ENCODE peak calls at places on chromosome 15, in seven cellular contexts. C, E, K, A, S, W and O are unnamed samples.

GRCh38 chr15:72184165-72184811 is 13.3 kb downstream of the GRAMD2A start:
- DNase-seq in C (peak), E (no peak), K (peak), A (peak), S (peak), W (peak), O (peak)

GRCh38 chr15:38072007-38072506 is 137.6 kb downstream of the TMCO5A start:
- DNase-seq in C (no peak), E (no peak), K (no peak), A (no peak), S (peak), W (no peak), O (no peak)

GRCh38 chr15:99148851-99149276 is 44.0 kb downstream of the SYNM start:
- DNase-seq in C (peak), E (no peak), K (no peak), A (no peak), S (no peak), W (no peak), O (no peak)

GRCh38 chr15:75178171-75178937 is 23.3 kb upstream of the C15orf39 start:
- DNase-seq in C (peak), E (no peak), K (no peak), A (no peak), S (no peak), W (peak), O (peak)

GRCh38 chr15:65805019-65805738 is 13.1 kb upstream of the DENND4A start:
- DNase-seq in C (no peak), E (no peak), K (no peak), A (no peak), S (peak), W (no peak), O (peak)

GRCh38 chr15:31265871-31266711 is 60.5 kb upstream of the KLF13 start:
- DNase-seq in C (peak), E (no peak), K (no peak), A (no peak), S (peak), W (peak), O (peak)

GRCh38 chr15:40439461-40440299 is 1.1 kb upstream of the BAHD1 start:
- DNase-seq in C (peak), E (peak), K (peak), A (no peak), S (peak), W (peak), O (peak)

GRCh38 chr15:60529332-60529731 is 50.4 kb upstream of the ICE2 start:
- DNase-seq in C (no peak), E (no peak), K (no peak), A (no peak), S (no peak), W (no peak), O (no peak)

GRCh38 chr15:79124388-79124787 is 33.8 kb upstream of the RASGRF1 start:
- DNase-seq in C (no peak), E (no peak), K (no peak), A (no peak), S (peak), W (no peak), O (no peak)

GRCh38 chr15:40137011-40137906 is 23.6 kb upstream of the BUB1B start:
- DNase-seq in C (peak), E (no peak), K (peak), A (no peak), S (no peak), W (no peak), O (no peak)

GRCh38 chr15:39890640-39891039 is 29.4 kb downstream of the GPR176 start:
- DNase-seq in C (no peak), E (no peak), K (no peak), A (no peak), S (no peak), W (no peak), O (no peak)

GRCh38 chr15:57540736-57541135 is 51.0 kb upstream of the MYZAP start:
- DNase-seq in C (no peak), E (no peak), K (no peak), A (no peak), S (peak), W (no peak), O (no peak)

GRCh38 chr15:101051291-101052030 is 132.3 kb downstream of the LRRK1 start:
- DNase-seq in C (no peak), E (no peak), K (no peak), A (no peak), S (no peak), W (no peak), O (no peak)

GRCh38 chr15:44010114-44010513 is 183.3 kb downstream of the WDR76 start:
- DNase-seq in C (no peak), E (peak), K (no peak), A (no peak), S (no peak), W (no peak), O (peak)

GRCh38 chr15:31437686-31438085 is 111.1 kb downstream of the KLF13 start:
- DNase-seq in C (no peak), E (no peak), K (no peak), A (no peak), S (no peak), W (no peak), O (no peak)

GRCh38 chr15:74174216-74174965 is 881 bp downstream of the ISLR start:
- DNase-seq in C (peak), E (no peak), K (no peak), A (no peak), S (no peak), W (no peak), O (peak)

GRCh38 chr15:73078722-73079121 is 26.5 kb downstream of the NEO1 start:
- DNase-seq in C (no peak), E (peak), K (peak), A (no peak), S (peak), W (no peak), O (peak)

GRCh38 chr15:65400760-65401606 is 21.8 kb downstream of the IGDCC4 start:
- DNase-seq in C (peak), E (peak), K (peak), A (peak), S (peak), W (peak), O (peak)

GRCh38 chr15:40594429-40594836 is 384 bp downstream of the KNL1 start:
- DNase-seq in C (peak), E (peak), K (no peak), A (no peak), S (peak), W (no peak), O (peak)

GRCh38 chr15:88127477-88127799 is 129.1 kb downstream of the NTRK3 start:
- DNase-seq in C (no peak), E (no peak), K (no peak), A (no peak), S (no peak), W (no peak), O (no peak)

GRCh38 chr15:68819451-68820204 is 1.1 kb downstream of the ANP32A start:
- DNase-seq in C (peak), E (peak), K (peak), A (peak), S (peak), W (no peak), O (peak)

GRCh38 chr15:66682865-66683264 is 19.2 kb upstream of the SMAD6 start:
- DNase-seq in C (no peak), E (peak), K (no peak), A (no peak), S (peak), W (no peak), O (no peak)

GRCh38 chr15:98866503-98866902 is 141.1 kb downstream of the PGPEP1L start:
- DNase-seq in C (no peak), E (peak), K (peak), A (no peak), S (peak), W (no peak), O (peak)

GRCh38 chr15:58244546-58244945 is 106.4 kb downstream of the AQP9 start:
- DNase-seq in C (no peak), E (no peak), K (no peak), A (no peak), S (no peak), W (no peak), O (no peak)

GRCh38 chr15:57485869-57486268 is 105.8 kb upstream of the MYZAP start:
- DNase-seq in C (peak), E (peak), K (peak), A (no peak), S (peak), W (no peak), O (peak)

GRCh38 chr15:40985541-40986330 is 32.5 kb downstream of the CHAC1 start:
- DNase-seq in C (no peak), E (peak), K (no peak), A (no peak), S (no peak), W (no peak), O (peak)

GRCh38 chr15:40340740-40341400 is at the start of gene CCDC9B:
- DNase-seq in C (no peak), E (peak), K (no peak), A (no peak), S (peak), W (peak), O (peak)

GRCh38 chr15:69573815-69574472 is 121.3 kb downstream of the RPLP1 start:
- DNase-seq in C (no peak), E (peak), K (no peak), A (no peak), S (peak), W (no peak), O (peak)

GRCh38 chr15:40762919-40763800 is 708 bp upstream of the GCHFR start:
- DNase-seq in C (peak), E (peak), K (peak), A (no peak), S (peak), W (peak), O (no peak)

GRCh38 chr15:40103124-40103858 is 5.4 kb downstream of the BMF start:
- DNase-seq in C (peak), E (peak), K (peak), A (no peak), S (peak), W (peak), O (peak)

GRCh38 chr15:66019826-66020398 is 150.6 kb downstream of the RAB11A start:
- DNase-seq in C (no peak), E (no peak), K (peak), A (no peak), S (no peak), W (no peak), O (no peak)

GRCh38 chr15:85563328-85563727 is 182.9 kb downstream of the AKAP13 start:
- DNase-seq in C (no peak), E (peak), K (peak), A (no peak), S (peak), W (no peak), O (peak)

GRCh38 chr15:25670025-25670554 is 193.0 kb downstream of the ATP10A start:
- DNase-seq in C (peak), E (peak), K (peak), A (peak), S (peak), W (peak), O (peak)

GRCh38 chr15:63880744-63881143 is 47.0 kb upstream of the HERC1 start:
- DNase-seq in C (no peak), E (peak), K (no peak), A (no peak), S (no peak), W (no peak), O (peak)

GRCh38 chr15:78012643-78013077 is 64.9 kb downstream of the TBC1D2B start:
- DNase-seq in C (no peak), E (no peak), K (no peak), A (no peak), S (no peak), W (no peak), O (no peak)

GRCh38 chr15:39591141-39591895 is 10.4 kb downstream of the THBS1 start:
- DNase-seq in C (no peak), E (peak), K (no peak), A (no peak), S (no peak), W (no peak), O (peak)

GRCh38 chr15:30036304-30036703 is 46.5 kb upstream of the GOLGA8J start:
- DNase-seq in C (no peak), E (no peak), K (no peak), A (no peak), S (no peak), W (no peak), O (no peak)
- H3K4me2 ChIP-seq in C (no peak), E (no peak), K (no peak), A (no peak), S (no peak), W (no peak), O (no peak)

GRCh38 chr15:47726399-47726823 is 9.1 kb downstream of the SEMA6D start:
- DNase-seq in C (no peak), E (peak), K (peak), A (no peak), S (no peak), W (no peak), O (no peak)
- H2BK5ac ChIP-seq in C (no peak), E (no peak), K (no peak), A (no peak), S (no peak), W (no peak), O (no peak)

GRCh38 chr15:45704329-45705249 is 69.8 kb downstream of the SQOR start:
- DNase-seq in C (peak), E (peak), K (peak), A (peak), S (peak), W (peak), O (peak)
- H3K4me2 ChIP-seq in C (peak), E (peak), K (peak), A (peak), S (peak), W (peak), O (peak)

GRCh38 chr15:83185561-83185960 is 22.1 kb downstream of the HDGFL3 start:
- DNase-seq in C (no peak), E (no peak), K (no peak), A (no peak), S (no peak), W (no peak), O (no peak)
- H2BK5ac ChIP-seq in C (no peak), E (no peak), K (no peak), A (no peak), S (no peak), W (no peak), O (no peak)